ENCODE peak calls at places on chromosomes 13 and 19, in six cellular contexts. One of them, this sample, is unnamed.

GRCh38 chr13:40236566-40237168 is 429.8 kb downstream of the FOXO1 start:
- DNase-seq in tibial nerve: peak; percentile 81
- DNase-seq in neuronal stem cell: no peak
- DNase-seq in upper lobe of right lung: no peak
- DNase-seq in heart left ventricle: peak; percentile 54
- DNase-seq in IMR-90: no peak
- DNase-seq in this sample: no peak

GRCh38 chr13:99988469-99989375 is 7.1 kb downstream of the ZIC2 start:
- DNase-seq in tibial nerve: no peak
- DNase-seq in neuronal stem cell: peak; percentile 6
- DNase-seq in upper lobe of right lung: no peak
- DNase-seq in heart left ventricle: no peak
- DNase-seq in IMR-90: no peak
- DNase-seq in this sample: no peak

GRCh38 chr19:12825259-12826131 is 8.9 kb downstream of the RTBDN start:
- DNase-seq in tibial nerve: no peak
- DNase-seq in neuronal stem cell: no peak
- DNase-seq in upper lobe of right lung: no peak
- DNase-seq in heart left ventricle: no peak
- DNase-seq in IMR-90: no peak
- DNase-seq in this sample: no peak

GRCh38 chr19:36605839-36606478 is 846 bp downstream of the ZNF382 start:
- DNase-seq in tibial nerve: no peak
- DNase-seq in neuronal stem cell: peak; percentile 0
- DNase-seq in upper lobe of right lung: no peak
- DNase-seq in heart left ventricle: no peak
- DNase-seq in IMR-90: no peak
- DNase-seq in this sample: no peak

GRCh38 chr19:3457531-3458228 is 22.6 kb downstream of the SMIM24 start:
- DNase-seq in tibial nerve: no peak
- DNase-seq in neuronal stem cell: no peak
- DNase-seq in upper lobe of right lung: peak; percentile 54
- DNase-seq in heart left ventricle: no peak
- DNase-seq in IMR-90: no peak
- DNase-seq in this sample: no peak

GRCh38 chr13:84658881-84659661 is 776.8 kb upstream of the SLITRK1 start:
- DNase-seq in tibial nerve: no peak
- DNase-seq in neuronal stem cell: no peak
- DNase-seq in upper lobe of right lung: no peak
- DNase-seq in heart left ventricle: no peak
- DNase-seq in IMR-90: peak; percentile 21
- DNase-seq in this sample: no peak

GRCh38 chr13:21799671-21800070 is 128.8 kb downstream of the FGF9 start:
- DNase-seq in tibial nerve: no peak
- DNase-seq in neuronal stem cell: no peak
- DNase-seq in upper lobe of right lung: no peak
- DNase-seq in heart left ventricle: no peak
- DNase-seq in IMR-90: no peak
- DNase-seq in this sample: no peak

GRCh38 chr13:39777527-39778061 is 122.1 kb downstream of the COG6 start:
- DNase-seq in tibial nerve: no peak
- DNase-seq in neuronal stem cell: no peak
- DNase-seq in upper lobe of right lung: no peak
- DNase-seq in heart left ventricle: peak; percentile 31
- DNase-seq in IMR-90: peak; percentile 90
- DNase-seq in this sample: peak; percentile 51

GRCh38 chr13:27915301-27916207 is 4.2 kb upstream of the PDX1 start:
- DNase-seq in tibial nerve: no peak
- DNase-seq in neuronal stem cell: no peak
- DNase-seq in upper lobe of right lung: no peak
- DNase-seq in heart left ventricle: no peak
- DNase-seq in IMR-90: no peak
- DNase-seq in this sample: no peak

GRCh38 chr13:31377946-31378345 is 178.2 kb downstream of the B3GLCT start:
- DNase-seq in tibial nerve: no peak
- DNase-seq in neuronal stem cell: no peak
- DNase-seq in upper lobe of right lung: no peak
- DNase-seq in heart left ventricle: no peak
- DNase-seq in IMR-90: no peak
- DNase-seq in this sample: no peak

GRCh38 chr13:108734676-108735075 is 105.3 kb downstream of the MYO16 start:
- DNase-seq in tibial nerve: no peak
- DNase-seq in neuronal stem cell: no peak
- DNase-seq in upper lobe of right lung: no peak
- DNase-seq in heart left ventricle: no peak
- DNase-seq in IMR-90: no peak
- DNase-seq in this sample: no peak

GRCh38 chr19:48966541-48967345 is 1.6 kb downstream of the FTL start:
- DNase-seq in tibial nerve: no peak
- DNase-seq in neuronal stem cell: no peak
- DNase-seq in upper lobe of right lung: no peak
- DNase-seq in heart left ventricle: no peak
- DNase-seq in IMR-90: no peak
- DNase-seq in this sample: no peak

GRCh38 chr13:76397413-76397812 is 488.8 kb downstream of the KCTD12 start:
- DNase-seq in tibial nerve: no peak
- DNase-seq in neuronal stem cell: no peak
- DNase-seq in upper lobe of right lung: no peak
- DNase-seq in heart left ventricle: no peak
- DNase-seq in IMR-90: no peak
- DNase-seq in this sample: no peak

GRCh38 chr13:27171244-27171829 is at the start of gene USP12:
- DNase-seq in tibial nerve: peak; percentile 14
- DNase-seq in neuronal stem cell: no peak
- DNase-seq in upper lobe of right lung: peak; percentile 77
- DNase-seq in heart left ventricle: peak; percentile 35
- DNase-seq in IMR-90: peak; percentile 22
- DNase-seq in this sample: peak; percentile 41

GRCh38 chr19:47111081-47111589 is 2.4 kb downstream of the ZC3H4 start:
- DNase-seq in tibial nerve: no peak
- DNase-seq in neuronal stem cell: no peak
- DNase-seq in upper lobe of right lung: peak; percentile 74
- DNase-seq in heart left ventricle: no peak
- DNase-seq in IMR-90: no peak
- DNase-seq in this sample: peak; percentile 17

GRCh38 chr19:33301900-33302174 is 497 bp downstream of the CEBPA start:
- DNase-seq in tibial nerve: no peak
- DNase-seq in neuronal stem cell: no peak
- DNase-seq in upper lobe of right lung: no peak
- DNase-seq in heart left ventricle: no peak
- DNase-seq in IMR-90: no peak
- DNase-seq in this sample: no peak
- H3K4me3 ChIP-seq in tibial nerve: peak overlapping the region; percentile 87
- H3K4me3 ChIP-seq in neuronal stem cell: peak overlapping the region; percentile 73
- H3K4me3 ChIP-seq in upper lobe of right lung: peak overlapping the region; percentile 61
- H3K4me3 ChIP-seq in heart left ventricle: no peak overlapping the region
- H3K4me3 ChIP-seq in IMR-90: peak overlapping the region; percentile 11
- H3K4me3 ChIP-seq in this sample: peak overlapping the region; percentile 40

GRCh38 chr13:45522571-45522970 is 57.8 kb downstream of the COG3 start:
- DNase-seq in tibial nerve: no peak
- DNase-seq in neuronal stem cell: no peak
- DNase-seq in upper lobe of right lung: no peak
- DNase-seq in heart left ventricle: no peak
- DNase-seq in IMR-90: peak; percentile 18
- DNase-seq in this sample: no peak
- H3K36me3 ChIP-seq in tibial nerve: no peaks in the 10 kb centered on the region
- H3K36me3 ChIP-seq in neuronal stem cell: peaks cover 75% of the 10 kb centered on the region
- H3K36me3 ChIP-seq in upper lobe of right lung: peaks cover 84% of the 10 kb centered on the region
- H3K36me3 ChIP-seq in heart left ventricle: no peaks in the 10 kb centered on the region
- H3K36me3 ChIP-seq in IMR-90: peaks cover 12% of the 10 kb centered on the region
- H3K36me3 ChIP-seq in this sample: peaks cover 58% of the 10 kb centered on the region

GRCh38 chr13:98487522-98487921 is 89.4 kb downstream of the STK24 start:
- DNase-seq in tibial nerve: no peak
- DNase-seq in neuronal stem cell: no peak
- DNase-seq in upper lobe of right lung: no peak
- DNase-seq in heart left ventricle: no peak
- DNase-seq in IMR-90: no peak
- DNase-seq in this sample: no peak
- H3K4me3 ChIP-seq in tibial nerve: no peak overlapping the region
- H3K4me3 ChIP-seq in neuronal stem cell: no peak overlapping the region
- H3K4me3 ChIP-seq in upper lobe of right lung: no peak overlapping the region
- H3K4me3 ChIP-seq in heart left ventricle: no peak overlapping the region
- H3K4me3 ChIP-seq in IMR-90: no peak overlapping the region
- H3K4me3 ChIP-seq in this sample: no peak overlapping the region

DNA sequence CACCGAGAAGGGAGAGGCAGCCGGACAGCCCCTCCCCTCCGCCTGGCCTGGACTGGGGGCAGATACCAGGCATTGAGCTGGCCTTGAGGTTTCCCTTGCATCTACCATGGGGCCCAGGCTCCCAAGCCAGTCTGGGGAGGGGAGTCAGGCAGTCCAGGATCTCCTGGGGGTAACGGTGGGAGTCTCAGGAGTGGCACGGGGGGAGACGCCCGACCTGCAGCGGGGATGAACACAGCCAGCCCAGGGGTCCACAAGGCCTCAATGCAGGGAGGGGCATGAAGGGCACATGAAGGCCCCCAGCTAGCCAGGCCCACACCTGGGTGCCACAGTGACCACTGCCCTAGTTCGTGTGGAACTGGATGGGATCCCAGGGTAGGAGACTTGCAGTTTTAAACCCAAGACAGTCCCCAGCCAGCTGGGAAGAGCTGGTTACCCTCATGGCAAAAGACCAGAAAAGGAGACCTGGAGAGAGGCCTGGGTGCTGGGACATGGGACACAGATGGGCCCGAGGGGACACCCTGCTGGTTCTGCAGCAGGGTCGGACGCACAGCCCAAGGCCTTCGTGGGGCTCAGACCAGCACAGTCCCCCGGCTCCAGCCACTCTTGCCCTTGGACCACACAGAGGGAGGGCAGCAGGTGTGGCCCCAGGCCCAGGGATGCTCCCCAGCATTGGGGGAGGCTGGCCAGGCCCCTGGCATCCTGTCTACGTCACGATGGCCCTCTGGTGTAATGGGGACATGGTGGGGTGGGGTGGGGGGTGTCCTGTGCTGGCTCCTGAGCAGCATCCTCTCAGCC is 4.6 kb upstream of the UQCR11 start:
- DNase-seq in tibial nerve: no peak
- DNase-seq in neuronal stem cell: no peak
- DNase-seq in upper lobe of right lung: no peak
- DNase-seq in heart left ventricle: no peak
- DNase-seq in IMR-90: no peak
- DNase-seq in this sample: no peak
- H3K36me3 ChIP-seq in tibial nerve: peaks cover 7% of the 10 kb centered on the region
- H3K36me3 ChIP-seq in neuronal stem cell: peaks cover 59% of the 10 kb centered on the region
- H3K36me3 ChIP-seq in upper lobe of right lung: peaks cover 16% of the 10 kb centered on the region
- H3K36me3 ChIP-seq in heart left ventricle: no peaks in the 10 kb centered on the region
- H3K36me3 ChIP-seq in IMR-90: peaks cover 44% of the 10 kb centered on the region
- H3K36me3 ChIP-seq in this sample: no peaks in the 10 kb centered on the region

GRCh38 chr19:41748012-41748411 is 7.3 kb upstream of the CEACAM6 start:
- DNase-seq in tibial nerve: no peak
- DNase-seq in neuronal stem cell: no peak
- DNase-seq in upper lobe of right lung: no peak
- DNase-seq in heart left ventricle: no peak
- DNase-seq in IMR-90: no peak
- DNase-seq in this sample: no peak
- H3K4me3 ChIP-seq in tibial nerve: no peak overlapping the region
- H3K4me3 ChIP-seq in neuronal stem cell: no peak overlapping the region
- H3K4me3 ChIP-seq in upper lobe of right lung: no peak overlapping the region
- H3K4me3 ChIP-seq in heart left ventricle: no peak overlapping the region
- H3K4me3 ChIP-seq in IMR-90: no peak overlapping the region
- H3K4me3 ChIP-seq in this sample: no peak overlapping the region

DNA sequence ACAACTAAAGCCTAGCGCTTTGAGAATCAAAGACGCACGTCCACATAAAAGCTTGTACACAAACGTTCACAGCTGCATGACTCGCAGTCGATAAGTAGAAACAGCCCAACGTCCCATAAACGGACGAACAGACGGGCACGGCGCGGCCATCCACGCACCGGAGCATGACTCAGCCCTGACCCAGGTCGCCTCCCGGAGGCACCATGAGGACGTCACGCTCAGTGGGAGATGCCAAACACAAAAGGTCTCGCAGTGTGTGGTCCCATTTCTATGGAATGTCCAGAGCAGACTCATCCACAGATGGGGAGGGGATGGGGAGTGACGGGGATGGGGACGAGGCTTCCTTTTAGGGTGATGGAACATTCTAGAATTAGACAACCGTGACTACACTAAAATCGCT is 9.4 kb downstream of the POLRMT start:
- DNase-seq in tibial nerve: peak; percentile 86
- DNase-seq in neuronal stem cell: no peak
- DNase-seq in upper lobe of right lung: no peak
- DNase-seq in heart left ventricle: no peak
- DNase-seq in IMR-90: peak; percentile 82
- DNase-seq in this sample: no peak
- H3K36me3 ChIP-seq in tibial nerve: peaks cover 5% of the 10 kb centered on the region
- H3K36me3 ChIP-seq in neuronal stem cell: peaks cover 66% of the 10 kb centered on the region
- H3K36me3 ChIP-seq in upper lobe of right lung: peaks cover 60% of the 10 kb centered on the region
- H3K36me3 ChIP-seq in heart left ventricle: no peaks in the 10 kb centered on the region
- H3K36me3 ChIP-seq in IMR-90: peaks cover 35% of the 10 kb centered on the region
- H3K36me3 ChIP-seq in this sample: no peaks in the 10 kb centered on the region

DNA sequence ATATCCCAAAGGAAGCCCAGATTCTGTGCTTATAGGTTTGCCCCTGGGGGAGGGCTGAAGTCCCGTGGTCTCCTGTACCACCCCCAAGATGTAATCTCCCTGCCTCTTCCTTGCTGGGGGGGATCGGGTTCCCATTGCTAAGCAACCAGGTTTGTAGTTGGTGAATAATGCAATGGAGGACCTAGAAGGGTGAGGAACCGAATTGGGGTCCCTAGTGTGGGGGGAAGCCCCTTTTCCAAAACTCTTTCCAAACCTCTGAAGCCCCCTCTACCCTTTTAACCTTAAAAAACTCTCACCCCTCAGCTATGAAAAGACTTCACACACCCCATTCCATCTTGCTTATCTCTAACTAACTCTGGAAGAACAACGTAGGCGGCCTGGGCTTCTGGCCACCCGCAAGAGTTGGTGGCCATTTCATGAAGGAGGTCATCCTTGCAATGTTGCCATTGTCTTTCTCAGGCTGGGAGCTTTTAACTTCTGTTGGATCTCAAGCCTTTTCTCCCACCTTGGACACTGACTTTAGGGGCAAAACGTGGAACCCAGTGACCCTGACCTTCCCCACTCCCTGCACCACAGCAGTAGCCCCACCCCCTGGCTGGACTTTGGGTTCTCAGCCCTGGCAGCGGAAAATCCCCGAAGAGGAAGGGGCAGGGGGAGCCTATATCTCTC is 661 bp downstream of the PALM3 start:
- DNase-seq in tibial nerve: no peak
- DNase-seq in neuronal stem cell: no peak
- DNase-seq in upper lobe of right lung: no peak
- DNase-seq in heart left ventricle: no peak
- DNase-seq in IMR-90: no peak
- DNase-seq in this sample: no peak
- H3K4me3 ChIP-seq in tibial nerve: no peak overlapping the region
- H3K4me3 ChIP-seq in neuronal stem cell: no peak overlapping the region
- H3K4me3 ChIP-seq in upper lobe of right lung: peak overlapping the region; percentile 28
- H3K4me3 ChIP-seq in heart left ventricle: no peak overlapping the region
- H3K4me3 ChIP-seq in IMR-90: no peak overlapping the region
- H3K4me3 ChIP-seq in this sample: no peak overlapping the region